ENCODE peak calls at places on chromosomes 6 and 20, in four cellular contexts. U is GM12878, L is HepG2, X is H1. W is an unnamed sample.

GRCh38 chr20:61881861-61882260 is 183.8 kb downstream of the TAF4 start:
- DNase-seq in U (no peak), L (no peak), X (no peak), W (no peak)

GRCh38 chr6:163897030-163897429 is 482.5 kb downstream of the QKI start:
- DNase-seq in U (no peak), L (no peak), X (no peak), W (no peak)

GRCh38 chr20:45355209-45355608 is 7.0 kb upstream of the SDC4 start:
- DNase-seq in U (no peak), L (no peak), X (no peak), W (no peak)

GRCh38 chr20:55057779-55058415 is 582.5 kb downstream of the DOK5 start:
- DNase-seq in U (no peak), L (no peak), X (no peak), W (peak; percentile 1)

GRCh38 chr6:28985396-28986164 is 19.5 kb downstream of the ZNF311 start:
- DNase-seq in U (no peak), L (peak; percentile 97), X (peak; percentile 92), W (peak; percentile 89)

GRCh38 chr6:1485678-1486077 is 96.3 kb downstream of the FOXF2 start:
- DNase-seq in U (no peak), L (no peak), X (no peak), W (no peak)

GRCh38 chr6:63553208-63553607 is 19.1 kb upstream of the LOC128125822 start:
- DNase-seq in U (peak; percentile 81), L (no peak), X (no peak), W (no peak)

GRCh38 chr6:44002071-44002590 is 125.1 kb downstream of the MRPL14 start:
- DNase-seq in U (no peak), L (peak; percentile 47), X (peak; percentile 53), W (peak; percentile 62)

GRCh38 chr6:13418838-13419237 is 68.6 kb downstream of the GFOD1 start:
- DNase-seq in U (no peak), L (no peak), X (no peak), W (no peak)

GRCh38 chr20:16167423-16167822 is 405.8 kb downstream of the KIF16B start:
- DNase-seq in U (no peak), L (no peak), X (no peak), W (no peak)

GRCh38 chr6:16769131-16769985 is 8.1 kb upstream of the ATXN1 start:
- DNase-seq in U (no peak), L (peak; percentile 39), X (no peak), W (no peak)

GRCh38 chr6:148309301-148309700 is 33.3 kb upstream of the SASH1 start:
- DNase-seq in U (no peak), L (no peak), X (no peak), W (no peak)

GRCh38 chr6:15715060-15715459 is 52.2 kb upstream of the DTNBP1 start:
- DNase-seq in U (no peak), L (no peak), X (no peak), W (no peak)

GRCh38 chr6:131948221-131948661 is 2.9 kb downstream of the CCN2 start:
- DNase-seq in U (no peak), L (peak; percentile 50), X (no peak), W (no peak)

DNA sequence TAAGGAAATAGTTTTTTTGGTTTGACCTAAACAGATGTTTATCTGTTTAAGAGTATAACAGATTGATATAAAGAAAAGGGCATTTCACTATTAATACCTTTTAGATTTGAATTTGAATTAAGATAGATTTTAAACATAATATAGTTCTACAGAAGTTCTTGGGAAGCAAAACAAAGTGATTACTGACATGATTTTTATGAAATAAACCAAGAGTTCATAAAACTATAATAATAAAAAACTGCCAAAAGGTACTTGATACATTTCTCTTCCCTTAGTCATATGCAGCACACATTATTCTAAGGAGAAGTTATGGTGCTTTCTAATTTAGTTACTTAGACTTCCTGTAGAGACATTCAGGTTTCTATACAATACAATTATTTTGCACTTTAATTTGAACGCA is 9.6 kb downstream of the STXBP5 start:
- DNase-seq in U (no peak), L (no peak), X (no peak), W (no peak)
- TF ChIP-seq YY1 in U (no peak), L (no peak), X (no peak), W (no peak)

DNA sequence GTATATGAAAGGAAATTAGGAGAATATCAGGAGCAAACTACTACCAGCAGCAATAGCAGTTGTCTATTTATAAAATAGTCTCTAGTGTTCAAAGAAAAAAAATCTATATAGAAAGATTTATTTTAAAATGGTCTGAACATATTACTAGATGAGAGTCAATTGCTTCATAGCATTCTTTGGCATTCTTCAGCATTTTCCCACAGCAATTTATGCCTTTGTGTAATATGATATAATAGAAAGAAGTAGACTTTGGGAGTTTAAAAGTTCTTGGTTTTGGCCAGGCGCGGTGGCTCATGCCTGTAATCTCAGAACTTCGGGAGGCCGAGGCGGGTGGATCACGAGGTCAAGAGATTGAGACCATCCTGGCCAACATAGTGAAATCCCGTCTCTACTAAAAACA is 157.0 kb upstream of the PLN start:
- DNase-seq in U (no peak), L (no peak), X (no peak), W (no peak)
- TF ChIP-seq SUZ12 in U (no peak), L (no peak), X (no peak), W (no peak)

DNA sequence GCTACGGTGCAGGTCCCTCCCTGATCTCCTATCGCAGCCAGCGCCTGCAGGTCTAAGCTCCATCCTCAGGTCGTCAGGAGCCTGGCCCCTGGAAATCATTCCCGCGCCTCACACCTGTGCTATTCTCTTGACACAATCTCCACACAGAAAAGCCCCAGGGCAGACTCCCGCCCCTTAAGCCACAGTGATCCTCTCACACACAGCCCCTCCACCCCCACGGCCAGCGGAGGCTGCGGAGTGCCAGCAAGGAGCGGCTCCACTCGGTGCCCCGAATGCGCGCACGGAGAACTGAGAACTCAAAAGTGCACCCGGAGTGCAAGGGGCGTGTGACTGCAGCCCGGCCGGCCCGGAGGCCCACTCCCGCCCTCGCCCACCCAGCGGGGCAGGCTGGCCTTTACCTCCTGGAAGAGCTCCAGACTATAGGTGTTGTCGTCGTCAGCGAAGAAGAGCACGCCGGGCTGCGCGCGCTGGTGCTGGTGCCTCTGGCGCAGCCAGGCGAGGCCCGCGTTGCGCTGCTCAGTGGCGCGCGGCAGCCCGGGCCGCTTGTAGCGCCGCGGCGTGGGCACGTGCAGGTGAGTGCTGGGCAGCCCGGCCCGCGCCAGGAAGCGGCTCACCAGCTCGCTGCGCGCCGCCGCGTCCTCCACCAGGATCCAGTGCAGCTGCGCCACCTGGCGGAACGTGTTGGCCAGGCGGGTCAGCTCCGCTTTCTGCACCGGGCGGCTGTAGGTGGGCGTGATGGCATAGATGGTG is 1.2 kb downstream of the B3GAT2 start:
- DNase-seq in U (peak; percentile 11), L (peak; percentile 64), X (peak; percentile 70), W (peak; percentile 73)
- TF ChIP-seq YY1 in U (no peak), L (peak; percentile 41), X (peak; percentile 35), W (no peak)

DNA sequence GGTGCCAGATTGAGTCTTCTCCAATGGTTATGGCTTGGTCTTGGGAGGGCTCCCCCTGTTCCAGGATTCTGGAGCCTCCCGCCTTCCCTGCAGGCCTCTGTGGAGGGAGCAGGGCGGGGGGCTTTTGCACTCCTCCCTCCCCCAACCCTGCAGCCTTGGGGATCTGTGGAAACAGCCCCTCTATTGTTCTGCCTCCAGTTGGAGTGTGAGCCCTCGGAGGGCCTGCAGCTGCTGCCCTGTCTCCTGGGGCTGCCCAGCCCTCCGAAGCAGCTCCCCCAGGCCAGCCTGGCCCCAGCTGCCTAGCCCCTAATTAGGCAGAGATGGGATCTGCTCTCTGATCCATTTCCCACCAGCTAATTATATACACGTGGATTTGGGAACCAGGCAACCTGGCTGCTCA is 14.7 kb downstream of the FAM110A start:
- DNase-seq in U (no peak), L (no peak), X (no peak), W (no peak)
- TF ChIP-seq SUZ12 in U (no peak), L (no peak), X (no peak), W (no peak)

DNA sequence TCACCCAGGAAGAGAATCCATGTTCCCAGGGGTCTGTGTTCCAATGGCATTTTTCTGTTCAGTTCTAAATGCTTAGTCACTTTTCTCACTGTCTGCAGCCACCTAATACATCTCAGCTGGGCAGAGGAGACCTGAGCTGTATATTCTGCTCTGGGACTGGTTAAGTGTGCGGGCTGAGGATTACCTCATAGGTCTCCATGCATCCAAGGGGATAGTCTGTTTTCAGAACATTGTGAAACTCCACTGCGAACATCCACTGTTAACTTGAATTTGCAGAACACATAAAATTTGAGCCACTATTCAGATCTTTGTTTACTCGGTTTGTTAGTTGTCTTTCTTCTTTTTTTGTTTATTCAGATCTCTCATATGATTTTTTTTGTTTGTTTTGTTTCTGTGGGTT is 947.1 kb downstream of the TFAP2A start:
- DNase-seq in U (no peak), L (no peak), X (no peak), W (no peak)
- TF ChIP-seq YY1 in U (no peak), L (no peak), X (no peak), W (no peak)

DNA sequence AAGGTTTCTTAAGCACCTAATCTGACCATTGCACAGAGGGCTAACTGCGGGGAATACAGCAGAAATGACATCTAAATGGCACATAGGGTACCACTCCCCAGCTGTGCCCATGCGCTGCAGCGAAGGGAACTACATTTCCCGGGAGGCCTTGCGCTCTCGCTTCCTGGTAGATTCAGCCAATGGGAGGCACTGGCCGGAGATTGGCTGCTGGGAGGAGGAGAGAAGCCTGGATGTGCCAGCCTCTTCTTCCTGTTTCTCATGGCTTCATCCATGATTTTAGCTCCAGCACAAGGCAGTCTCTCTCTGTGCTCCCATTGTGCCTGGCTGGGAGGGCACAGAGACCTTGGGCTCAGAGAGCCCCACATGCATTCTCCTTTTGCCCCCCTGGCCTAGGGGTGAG is 101.7 kb upstream of the FOXA2 start:
- DNase-seq in U (no peak), L (peak; percentile 32), X (peak; percentile 33), W (peak; percentile 25)
- TF ChIP-seq SUZ12 in U (no peak), L (no peak), X (no peak), W (no peak)

GRCh38 chr6:32973144-32973854 is 4.9 kb downstream of the BRD2 start:
- DNase-seq in U (no peak), L (peak; percentile 50), X (no peak), W (no peak)

GRCh38 chr6:32972353-32973143 is 4.2 kb downstream of the BRD2 start:
- DNase-seq in U (no peak), L (no peak), X (no peak), W (no peak)

GRCh38 chr6:32975886-32976285 is 7.5 kb downstream of the BRD2 start:
- DNase-seq in U (no peak), L (no peak), X (no peak), W (no peak)

GRCh38 chr6:32974541-32975308 is 6.3 kb downstream of the BRD2 start:
- DNase-seq in U (no peak), L (no peak), X (no peak), W (no peak)

GRCh38 chr6:32973934-32974333 is 5.5 kb downstream of the BRD2 start:
- DNase-seq in U (no peak), L (no peak), X (no peak), W (no peak)
- TF ChIP-seq YY1 in U (no peak), L (no peak), X (no peak), W (no peak)

GRCh38 chr20:12241065-12241464 is 323.4 kb downstream of the BTBD3 start:
- DNase-seq in U (no peak), L (no peak), X (no peak), W (no peak)
- TF ChIP-seq SUZ12 in U (no peak), L (no peak), X (no peak), W (no peak)

DNA sequence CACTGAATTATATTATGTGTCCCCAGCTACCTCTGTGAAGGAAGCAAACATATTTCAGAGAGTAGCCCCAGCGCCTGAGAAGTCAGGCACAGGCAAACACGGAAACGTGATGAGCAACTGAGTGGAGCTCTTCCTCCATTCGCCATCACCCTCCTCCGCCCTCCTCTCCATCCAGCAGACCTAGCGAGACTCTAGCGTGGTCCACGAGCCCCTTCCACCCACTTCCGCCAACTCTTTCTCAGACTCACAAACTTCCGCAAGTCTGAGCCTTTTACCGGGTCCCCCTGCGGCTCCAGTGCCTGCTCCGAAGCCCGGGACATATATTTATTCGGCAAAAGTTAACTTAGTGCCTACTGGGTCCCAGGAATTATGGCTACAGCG is 548 bp downstream of the SNRPB start:
- DNase-seq in U (peak; percentile 12), L (peak; percentile 65), X (no peak), W (no peak)
- TF ChIP-seq YY1 in U (peak; percentile 70), L (no peak), X (no peak), W (no peak)